ENCODE peak calls at places on chromosomes 4 and X, in six cellular contexts. J is left ventricle myocardium inferior, I is ecto neural progenitor cell, N is cerebellum, G is SJSA1, L is sciatic nerve. X is an unnamed sample.

GRCh38 chr4:10635096-10635495 is 49.5 kb downstream of the CLNK start:
- DNase-seq in J (no peak), L (no peak), I (no peak), G (no peak), N (no peak), X (no peak)

GRCh38 chrX:45781901-45782553 is 581.4 kb upstream of the DIPK2B start:
- DNase-seq in N (no peak), G (peak; percentile 43), L (no peak), I (no peak), J (no peak), X (no peak)

GRCh38 chrX:826026-826425 is 195.4 kb downstream of the SHOX start:
- DNase-seq in I (no peak), L (no peak), G (no peak), N (no peak), J (no peak), X (no peak)

GRCh38 chr4:82954212-82954611 is 53.7 kb downstream of the THAP9 start:
- DNase-seq in J (no peak), L (no peak), N (no peak), G (no peak), I (no peak), X (no peak)

GRCh38 chrX:41666251-41666650 is 22.5 kb upstream of the GPR34 start:
- DNase-seq in J (no peak), N (no peak), L (no peak), I (no peak), G (no peak), X (no peak)

GRCh38 chr4:86453044-86453501 is 93.2 kb upstream of the MAPK10 start:
- DNase-seq in N (no peak), J (peak; percentile 44), I (no peak), L (peak; percentile 62), G (peak; percentile 86), X (no peak)

GRCh38 chr4:189202182-189202868 is 738.3 kb upstream of the FRG1 start:
- DNase-seq in G (peak; percentile 36), J (peak; percentile 66), I (peak; percentile 69), N (no peak), L (peak; percentile 78), X (peak; percentile 14)

GRCh38 chr4:1406416-1406945 is at the start of gene NKX1-1:
- DNase-seq in J (no peak), G (no peak), L (no peak), N (no peak), I (peak; percentile 54), X (no peak)

GRCh38 chrX:136028383-136028984 is 43.2 kb downstream of the SLC9A6 start:
- DNase-seq in I (no peak), L (no peak), N (peak; percentile 26), G (peak; percentile 48), J (no peak), X (no peak)

GRCh38 chr4:57668621-57669020 is 558.4 kb upstream of the IGFBP7 start:
- DNase-seq in I (no peak), N (no peak), G (no peak), J (no peak), L (no peak), X (no peak)

GRCh38 chrX:38216642-38217041 is 4.0 kb downstream of the SRPX start:
- DNase-seq in J (no peak), N (no peak), G (no peak), L (no peak), I (no peak), X (no peak)

GRCh38 chr4:71857713-71858451 is 74.0 kb upstream of the GC start:
- DNase-seq in J (no peak), L (no peak), I (peak; percentile 51), N (no peak), G (no peak), X (no peak)

GRCh38 chr4:171813195-171813955 is at the start of gene GALNTL6:
- DNase-seq in G (peak; percentile 7), J (no peak), N (no peak), I (peak; percentile 66), L (no peak), X (no peak)

GRCh38 chr4:151771664-151772063 is 10.9 kb upstream of the GATB start:
- DNase-seq in N (peak; percentile 48), G (no peak), I (no peak), L (no peak), J (no peak), X (no peak)

GRCh38 chrX:19889582-19890342 is 2.4 kb upstream of the SH3KBP1 start:
- DNase-seq in G (peak; percentile 21), N (no peak), I (no peak), L (peak; percentile 64), J (no peak), X (no peak)

GRCh38 chr4:14396183-14396582 is 606.1 kb upstream of the CPEB2 start:
- DNase-seq in N (no peak), I (no peak), G (no peak), J (no peak), L (no peak), X (no peak)

GRCh38 chrX:118062817-118063615 is 53.6 kb downstream of the KLHL13 start:
- DNase-seq in N (no peak), J (no peak), I (no peak), L (no peak), G (no peak), X (no peak)

GRCh38 chr4:112058433-112058832 is 86.8 kb upstream of the FAM241A start:
- DNase-seq in J (no peak), L (no peak), G (no peak), N (no peak), I (no peak), X (no peak)

GRCh38 chr4:82797591-82798081 is 960 bp downstream of the SCD5 start:
- DNase-seq in L (peak; percentile 66), I (peak; percentile 72), G (peak; percentile 32), J (peak; percentile 25), N (no peak), X (no peak)

GRCh38 chr4:122458625-122459024 is 2.1 kb upstream of the IL2 start:
- DNase-seq in L (no peak), G (peak; percentile 41), N (no peak), I (no peak), J (no peak), X (no peak)

GRCh38 chr4:107913283-107913899 is 18.0 kb upstream of the CYP2U1 start:
- DNase-seq in N (peak; percentile 53), G (peak; percentile 53), J (no peak), L (no peak), I (no peak), X (no peak)

GRCh38 chr4:108637856-108638255 is 12.5 kb upstream of the OSTC start:
- DNase-seq in N (no peak), L (no peak), J (no peak), G (no peak), I (no peak), X (no peak)

GRCh38 chrX:69387559-69388487 is 116.3 kb upstream of the NALF2 start:
- DNase-seq in G (peak; percentile 13), I (peak; percentile 88), L (peak; percentile 69), J (peak; percentile 20), N (peak; percentile 30), X (no peak)

GRCh38 chrX:114508836-114509235 is 75.0 kb upstream of the HTR2C start:
- DNase-seq in L (no peak), I (no peak), N (no peak), J (no peak), G (no peak), X (no peak)

GRCh38 chrX:129980540-129981206 is 1.8 kb upstream of the BCORL1 start:
- DNase-seq in I (peak; percentile 76), G (no peak), N (no peak), J (peak; percentile 64), L (peak; percentile 73), X (no peak)

GRCh38 chr4:54499308-54500074 is 158.3 kb upstream of the KIT start:
- DNase-seq in L (no peak), J (no peak), I (no peak), G (no peak), N (no peak), X (no peak)

GRCh38 chrX:17009856-17010650 is 63.6 kb downstream of the REPS2 start:
- DNase-seq in N (peak; percentile 37), J (no peak), G (no peak), L (no peak), I (no peak), X (no peak)

GRCh38 chr4:54945838-54946237 is 179.6 kb downstream of the KDR start:
- DNase-seq in L (no peak), G (no peak), N (no peak), I (no peak), J (no peak), X (no peak)

X was measured in C1 segment of cervical spinal cord.